ENCODE peak calls at places on chromosomes 5 and 9, in ten cellular contexts. V is pancreas, Z is AG09309, T is heart right ventricle, D is body of pancreas, H is prostate gland, C is PC-3, L is AG10803, O is fibroblast of pulmonary artery, Q is GM12865. I is an unnamed sample.

GRCh38 chr9:35079426-35080341 is at the start of gene FANCG:
- DNase-seq in L (peak; percentile 87), D (peak; percentile 92), T (peak; percentile 90), H (peak; percentile 92), C (peak; percentile 87), Z (peak; percentile 66), O (peak; percentile 92), V (peak; percentile 85), Q (peak; percentile 95), I (peak; percentile 96)

GRCh38 chr5:93164690-93165089 is 416.3 kb downstream of the NR2F1-AS1 start:
- DNase-seq in O (peak; percentile 93), T (no peak), L (peak; percentile 89), H (no peak), D (peak; percentile 13), Z (no peak), C (peak; percentile 95), V (no peak), Q (no peak), I (peak; percentile 89)

GRCh38 chr5:171528036-171528435 is 108.6 kb downstream of the FGF18 start:
- DNase-seq in T (no peak), Q (no peak), D (no peak), L (no peak), Z (no peak), O (no peak), C (no peak), H (no peak), V (no peak), I (no peak)

GRCh38 chr5:149999866-150000260 is 591 bp downstream of the TIGD6 start:
- DNase-seq in Q (no peak), H (no peak), T (no peak), O (no peak), C (no peak), D (no peak), V (no peak), Z (no peak), L (no peak), I (no peak)

GRCh38 chr5:124111886-124112285 is 599.9 kb downstream of the CSNK1G3 start:
- DNase-seq in T (no peak), H (no peak), O (peak; percentile 3), Q (no peak), D (no peak), V (no peak), Z (no peak), L (no peak), C (peak; percentile 57), I (no peak)

GRCh38 chr9:110214090-110214489 is 6.1 kb upstream of the C9orf152 start:
- DNase-seq in L (peak; percentile 43), C (no peak), Q (no peak), V (no peak), O (no peak), D (no peak), T (no peak), Z (peak; percentile 17), H (no peak), I (no peak)

GRCh38 chr9:137218754-137219271 is 3.2 kb downstream of the RNF208 start:
- DNase-seq in T (no peak), V (peak; percentile 88), L (no peak), Q (no peak), Z (no peak), O (peak; percentile 60), C (peak; percentile 65), H (no peak), D (peak; percentile 92), I (peak; percentile 63)

GRCh38 chr5:73436535-73437125 is 11.9 kb downstream of the FOXD1 start:
- DNase-seq in Q (no peak), O (no peak), H (no peak), L (peak; percentile 62), Z (no peak), D (no peak), T (no peak), V (no peak), C (no peak), I (peak; percentile 52)

GRCh38 chr5:39199335-39199734 is 20.0 kb downstream of the FYB1 start:
- DNase-seq in T (no peak), H (no peak), V (no peak), L (peak; percentile 14), Z (no peak), D (no peak), C (no peak), Q (no peak), O (no peak), I (no peak)
- H3K4me3 ChIP-seq in T (no peak overlapping the region), H (no peak overlapping the region), V (no peak overlapping the region), L (no peak overlapping the region), Z (no peak overlapping the region), D (no peak overlapping the region), C (no peak overlapping the region), Q (no peak overlapping the region), O (no peak overlapping the region), I (no peak overlapping the region)

DNA sequence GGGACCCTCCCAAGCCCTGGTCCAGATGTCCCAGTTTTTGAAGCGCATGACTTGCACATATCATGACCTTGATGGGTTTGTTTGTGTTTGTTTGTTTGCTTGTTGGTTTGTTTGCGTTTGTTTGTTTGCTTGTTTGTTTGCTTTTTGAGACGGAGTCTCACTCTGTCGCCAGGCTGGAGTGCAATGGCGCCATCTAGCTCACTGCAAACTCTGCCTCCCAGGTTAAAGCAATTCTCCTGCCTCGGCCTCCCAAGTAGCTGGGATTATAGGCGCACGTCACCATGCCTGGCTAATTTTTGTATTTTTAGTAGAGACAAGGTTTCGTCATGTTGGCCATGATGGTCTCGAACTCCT is 13.0 kb upstream of the UBAC1 start:
- DNase-seq in H (no peak), D (no peak), O (no peak), L (no peak), Z (no peak), C (no peak), V (no peak), T (no peak), Q (no peak), I (no peak)
- TF ChIP-seq CTCF in H (no peak), D (no peak), O (peak; percentile 18), L (no peak), Z (no peak), C (no peak), V (no peak), T (peak; percentile 5), Q (no peak), I (peak; percentile 19)

DNA sequence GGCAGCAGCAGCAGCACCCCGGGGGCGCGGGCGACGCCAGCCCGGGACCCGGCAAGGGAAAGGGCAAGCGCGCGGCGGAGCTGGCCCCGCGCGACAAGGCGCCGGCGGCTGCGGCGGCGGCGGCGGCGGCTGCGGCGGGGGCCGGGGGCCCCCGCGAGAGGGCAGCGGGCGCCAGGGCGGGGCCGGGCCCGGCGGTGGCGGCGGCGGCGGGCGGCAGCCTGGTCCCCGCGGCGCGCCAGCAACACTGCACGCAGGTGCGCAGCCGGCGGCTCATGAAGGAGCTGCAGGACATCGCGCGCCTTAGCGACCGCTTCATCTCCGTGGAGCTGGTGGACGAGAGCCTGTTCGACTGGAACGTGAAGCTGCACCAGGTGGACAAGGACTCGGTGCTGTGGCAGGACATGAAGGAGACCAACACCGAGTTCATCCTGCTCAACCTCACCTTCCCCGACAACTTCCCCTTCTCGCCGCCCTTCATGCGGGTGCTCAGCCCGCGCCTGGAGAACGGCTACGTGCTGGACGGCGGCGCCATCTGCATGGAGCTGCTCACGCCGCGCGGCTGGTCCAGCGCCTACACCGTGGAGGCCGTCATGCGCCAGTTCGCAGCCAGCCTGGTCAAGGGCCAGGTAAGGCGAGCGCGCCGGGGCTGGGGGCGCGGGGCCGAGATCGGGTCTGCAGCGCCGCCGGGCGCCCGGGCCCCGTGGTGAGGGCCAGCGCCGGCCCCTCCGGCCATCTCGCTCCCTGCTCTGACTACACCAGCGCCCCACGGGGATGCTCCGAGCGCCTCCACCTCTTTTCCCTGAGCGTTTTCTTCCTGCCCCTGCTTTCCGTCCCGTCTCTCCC is at the start of gene UBE2QL1:
- DNase-seq in T (peak; percentile 31), Q (peak; percentile 50), Z (no peak), V (no peak), D (no peak), H (peak; percentile 33), C (peak; percentile 66), O (no peak), L (no peak), I (peak; percentile 11)
- H3K4me3 ChIP-seq in T (peak within 1 kb of the TSS; percentile 73), Q (peak within 1 kb of the TSS; percentile 20), Z (no peak within 1 kb of the TSS), V (peak within 1 kb of the TSS; percentile 20), D (no peak within 1 kb of the TSS), H (peak within 1 kb of the TSS; percentile 40), C (peak within 1 kb of the TSS; percentile 72), O (no peak within 1 kb of the TSS), L (peak within 1 kb of the TSS; percentile 47), I (peak within 1 kb of the TSS; percentile 20)

DNA sequence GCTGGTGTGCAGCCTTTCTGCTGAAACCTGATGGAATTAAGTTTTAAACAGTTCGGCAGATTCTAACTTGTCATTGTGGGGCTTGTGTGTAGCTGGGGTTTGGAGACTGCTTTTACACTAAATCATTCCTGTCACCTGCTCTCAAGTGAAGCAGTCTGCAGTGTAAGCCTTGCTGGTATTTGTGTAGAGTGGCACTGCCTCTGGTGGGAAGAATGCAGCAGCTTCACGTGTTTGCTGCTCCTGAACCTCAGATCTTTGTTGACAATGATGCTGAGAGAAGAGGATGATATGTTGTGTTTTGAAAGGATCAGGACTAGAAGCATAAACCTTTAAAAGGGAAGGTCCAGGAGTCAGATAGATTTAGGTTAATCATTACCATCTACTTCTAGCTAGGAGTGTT is 88.1 kb downstream of the KDM4C start:
- DNase-seq in Q (no peak), H (no peak), Z (no peak), C (no peak), V (no peak), T (no peak), D (peak; percentile 14), L (peak; percentile 9), O (peak; percentile 28), I (peak; percentile 53)
- TF ChIP-seq CTCF in Q (no peak), H (no peak), Z (peak; percentile 32), C (peak; percentile 27), V (no peak), T (peak; percentile 32), D (no peak), L (peak; percentile 40), O (peak; percentile 45), I (peak; percentile 62)

DNA sequence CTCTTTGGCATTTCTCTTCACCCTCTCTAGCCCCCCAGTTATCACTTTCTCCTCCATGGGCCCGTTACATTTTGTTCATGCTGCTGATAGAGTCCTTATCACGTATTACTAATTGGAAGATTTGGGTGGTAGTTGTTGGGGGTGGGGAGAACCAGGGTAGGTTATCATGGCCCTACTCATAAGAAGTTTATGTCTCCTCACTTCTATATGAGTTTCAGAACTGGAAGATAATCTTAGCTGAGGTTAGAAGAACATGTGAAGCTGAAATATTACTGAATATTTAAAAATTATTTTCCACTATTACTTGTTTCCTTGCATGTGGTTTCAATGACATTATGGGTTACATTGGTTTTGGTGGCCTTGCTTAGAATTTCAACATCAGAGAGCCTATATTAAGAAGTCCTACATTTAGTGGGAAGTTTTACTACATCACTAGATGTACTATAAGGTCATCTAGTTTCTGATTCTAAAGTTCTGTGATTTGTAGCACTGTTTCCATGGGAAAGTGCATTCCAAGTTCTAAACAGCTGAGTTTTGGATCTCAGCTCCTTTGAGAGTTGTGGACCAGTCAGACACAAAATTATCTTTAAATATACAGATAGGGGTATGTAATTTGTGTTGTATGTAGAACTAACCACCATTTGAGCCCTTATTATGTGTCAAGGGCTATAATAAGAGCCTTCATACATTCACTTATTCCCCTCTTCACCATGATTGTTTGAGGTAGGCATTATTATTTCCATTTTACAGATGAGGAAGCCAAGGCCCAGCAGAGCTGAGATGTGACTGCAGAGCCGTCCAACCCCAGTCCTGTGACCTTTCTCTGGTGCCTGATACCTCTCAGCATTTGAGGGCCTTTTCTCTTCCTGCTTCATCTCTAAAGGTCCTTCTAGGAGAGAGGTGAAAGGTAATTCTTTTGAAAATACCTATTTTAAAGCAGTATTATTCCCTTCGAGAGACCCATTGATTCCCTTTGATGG is 37.0 kb downstream of the PIP5K1B start:
- DNase-seq in Z (no peak), T (no peak), C (no peak), L (no peak), O (no peak), H (no peak), V (no peak), D (no peak), Q (no peak), I (no peak)
- H3K4me3 ChIP-seq in Z (no peak overlapping the region), T (no peak overlapping the region), C (no peak overlapping the region), L (no peak overlapping the region), O (no peak overlapping the region), H (no peak overlapping the region), V (no peak overlapping the region), D (no peak overlapping the region), Q (no peak overlapping the region), I (no peak overlapping the region)